ENCODE peak calls at places on chromosomes 12 and 14, in five cellular contexts. N is NT2/D1, T is H1, P is GM12878, S is HepG2. R is an unnamed sample.

GRCh38 chr12:67426067-67426466 is 156.9 kb downstream of the CAND1 start:
- DNase-seq in T (no peak), N (no peak), S (no peak), P (no peak), R (peak; percentile 42)

GRCh38 chr12:2248901-2249381 is 196.2 kb downstream of the CACNA1C start:
- DNase-seq in P (peak; percentile 93), N (no peak), T (no peak), S (no peak), R (no peak)

GRCh38 chr12:18165422-18165871 is 75.5 kb upstream of the RERGL start:
- DNase-seq in T (no peak), P (peak; percentile 82), N (no peak), S (no peak), R (no peak)

GRCh38 chr14:102829106-102829505 is 51.9 kb downstream of the TRAF3 start:
- DNase-seq in T (no peak), S (no peak), N (no peak), P (no peak), R (no peak)

GRCh38 chr12:8667280-8667679 is 4.7 kb upstream of the MFAP5 start:
- DNase-seq in P (no peak), T (no peak), N (no peak), S (no peak), R (no peak)

GRCh38 chr12:95648990-95649791 is 97.9 kb upstream of the USP44 start:
- DNase-seq in T (no peak), S (no peak), N (no peak), P (no peak), R (peak; percentile 26)

GRCh38 chr12:116564080-116564479 is 4.9 kb downstream of the MAP1LC3B2 start:
- DNase-seq in P (no peak), N (no peak), S (peak; percentile 16), T (no peak), R (no peak)

GRCh38 chr12:90292183-90292582 is 583.5 kb upstream of the ATP2B1 start:
- DNase-seq in T (no peak), P (no peak), S (no peak), N (no peak), R (no peak)

GRCh38 chr14:59267046-59267445 is 78.6 kb downstream of the DAAM1 start:
- DNase-seq in T (no peak), N (no peak), P (no peak), S (no peak), R (no peak)

GRCh38 chr14:61477845-61478438 is 156.6 kb downstream of the PRKCH start:
- DNase-seq in P (no peak), T (no peak), S (no peak), N (no peak), R (no peak)

GRCh38 chr12:56634242-56634836 is 4.2 kb upstream of the BAZ2A start:
- DNase-seq in T (no peak), P (no peak), N (no peak), S (peak; percentile 70), R (peak; percentile 31)

GRCh38 chr14:75905505-75905904 is 76.3 kb downstream of the TGFB3 start:
- DNase-seq in S (no peak), N (no peak), T (no peak), P (no peak), R (no peak)

GRCh38 chr14:100584056-100585031 is 2.9 kb downstream of the BEGAIN start:
- DNase-seq in S (no peak), N (no peak), T (no peak), P (no peak), R (no peak)

GRCh38 chr12:130463818-130464663 is 126.4 kb downstream of the PIWIL1 start:
- DNase-seq in N (no peak), S (no peak), P (no peak), T (no peak), R (no peak)

GRCh38 chr14:54804720-54805060 is 97.9 kb downstream of the GCH1 start:
- DNase-seq in P (no peak), S (no peak), N (no peak), T (no peak), R (no peak)

GRCh38 chr12:30847259-30847658 is 79.3 kb upstream of the TSPAN11 start:
- DNase-seq in N (peak; percentile 89), P (peak; percentile 28), S (peak; percentile 66), T (no peak), R (no peak)

GRCh38 chr14:106877527-106877926 is 1351.1 kb downstream of the TMEM121 start:
- DNase-seq in S (no peak), P (no peak), N (no peak), T (no peak), R (no peak)

GRCh38 chr14:104822821-104823615 is 22.1 kb downstream of the ZBTB42 start:
- DNase-seq in S (no peak), N (no peak), P (no peak), T (no peak), R (no peak)

GRCh38 chr14:90349729-90350128 is 18.0 kb upstream of the NRDE2 start:
- DNase-seq in P (no peak), T (no peak), S (no peak), N (no peak), R (no peak)

GRCh38 chr12:88057994-88058718 is 29.0 kb upstream of the C12orf50 start:
- DNase-seq in P (no peak), S (no peak), T (no peak), N (no peak), R (no peak)

GRCh38 chr14:57275023-57275664 is 6.4 kb downstream of the AP5M1 start:
- DNase-seq in P (no peak), T (no peak), S (no peak), N (no peak), R (no peak)

GRCh38 chr12:47356129-47356622 is 276.4 kb upstream of the AMIGO2 start:
- DNase-seq in S (no peak), N (no peak), P (peak; percentile 44), T (no peak), R (no peak)

GRCh38 chr12:22047495-22047894 is 1.5 kb downstream of the CMAS start:
- DNase-seq in S (no peak), T (no peak), N (no peak), P (no peak), R (no peak)

GRCh38 chr12:132417741-132418140 is 72.2 kb upstream of the FBRSL1 start:
- DNase-seq in T (no peak), N (no peak), S (no peak), P (no peak), R (no peak)

GRCh38 chr12:15858348-15858747 is 23.8 kb upstream of the STRAP start:
- DNase-seq in S (no peak), T (no peak), P (no peak), N (no peak), R (no peak)

GRCh38 chr12:402127-402456 is 648 bp downstream of the CCDC77 start:
- DNase-seq in S (peak; percentile 42), T (no peak), P (no peak), N (peak; percentile 59), R (peak; percentile 16)

GRCh38 chr14:74786916-74787315 is 23.8 kb downstream of the YLPM1 start:
- DNase-seq in N (no peak), P (no peak), T (no peak), S (no peak), R (no peak)

GRCh38 chr12:45369065-45369464 is 153.2 kb downstream of the ANO6 start:
- DNase-seq in T (no peak), N (no peak), P (no peak), S (no peak), R (no peak)

GRCh38 chr14:59160492-59160891 is 28.0 kb upstream of the DAAM1 start:
- DNase-seq in N (no peak), P (no peak), T (no peak), S (no peak), R (no peak)

GRCh38 chr14:105495101-105495989 is 4.3 kb downstream of the TEDC1 start:
- DNase-seq in N (no peak), S (no peak), P (no peak), T (no peak), R (no peak)

GRCh38 chr14:53144244-53144643 is 8.9 kb downstream of the DDHD1 start:
- DNase-seq in P (peak; percentile 61), T (no peak), N (no peak), S (no peak), R (no peak)
- TF ChIP-seq SUZ12 in P (no peak), T (no peak), N (no peak), S (no peak), R (no peak)

GRCh38 chr14:93619176-93619793 is 169.0 kb downstream of the PRIMA1 start:
- DNase-seq in T (no peak), N (no peak), P (peak; percentile 5), S (peak; percentile 47), R (peak; percentile 40)
- TF ChIP-seq SUZ12 in T (no peak), N (no peak), P (no peak), S (no peak), R (no peak)

GRCh38 chr12:107288414-107289125 is 195.2 kb upstream of the CRY1 start:
- DNase-seq in N (no peak), T (no peak), P (no peak), S (no peak), R (no peak)

GRCh38 chr12:107287436-107288413 is 194.4 kb upstream of the CRY1 start:
- DNase-seq in S (no peak), T (no peak), N (no peak), P (no peak), R (no peak)

GRCh38 chr12:107296681-107297086 is 203.3 kb upstream of the CRY1 start:
- DNase-seq in T (no peak), S (no peak), P (no peak), N (no peak), R (no peak)

GRCh38 chr12:107291018-107291417 is 197.7 kb upstream of the CRY1 start:
- DNase-seq in N (no peak), S (no peak), P (no peak), T (no peak), R (no peak)
- TF ChIP-seq SUZ12 in N (no peak), S (no peak), P (no peak), T (no peak), R (no peak)

GRCh38 chr12:49068879-49069506 is 786 bp downstream of the RHEBL1 start:
- DNase-seq in P (no peak), S (no peak), T (no peak), N (no peak), R (no peak)

GRCh38 chr12:49066120-49066519 is 3.7 kb downstream of the RHEBL1 start:
- DNase-seq in N (peak; percentile 33), S (no peak), P (no peak), T (no peak), R (no peak)

GRCh38 chr12:49061157-49061650 is 610 bp upstream of the KMT2D start:
- DNase-seq in P (no peak), N (no peak), T (no peak), S (no peak), R (no peak)

GRCh38 chr12:49060237-49061156 is at the start of gene KMT2D:
- DNase-seq in P (peak; percentile 59), N (peak; percentile 94), T (peak; percentile 73), S (peak; percentile 84), R (peak; percentile 87)

GRCh38 chr12:49064767-49065152 is 4.2 kb upstream of the KMT2D start:
- DNase-seq in P (no peak), N (no peak), S (no peak), T (no peak), R (no peak)
- TF ChIP-seq SUZ12 in P (no peak), N (no peak), S (no peak), T (no peak), R (no peak)

R was measured in HEK293T.